ENCODE peak calls at places on chromosomes 5 and 9, in five cellular contexts. I is spleen, C is kidney epithelial cell, P is fibroblast of the conjunctiva, Q is cardiac fibroblast. K is an unnamed sample.
A peak's percentile ranks its signal among the peaks of the same experiment; 100 is the strongest.

GRCh38 chr9:15763371-15763770 is 210.5 kb downstream of the CCDC171 start:
- DNase-seq in I (no peak), C (no peak), P (no peak), Q (no peak), K (no peak)

GRCh38 chr9:81082251-81082650 is 607.1 kb downstream of the TLE1 start:
- DNase-seq in I (no peak), C (no peak), P (no peak), Q (peak; percentile 48), K (no peak)

GRCh38 chr5:172450861-172451695 is 3.2 kb downstream of the SH3PXD2B start:
- DNase-seq in I (peak; percentile 71), C (no peak), P (peak; percentile 43), Q (peak; percentile 59), K (peak; percentile 53)

GRCh38 chr9:97987490-97987889 is 4.3 kb downstream of the ANP32B start:
- DNase-seq in I (no peak), C (no peak), P (no peak), Q (no peak), K (no peak)

GRCh38 chr5:5667136-5667554 is 244.7 kb downstream of the ICE1 start:
- DNase-seq in I (no peak), C (no peak), P (no peak), Q (no peak), K (no peak)

GRCh38 chr5:143161893-143162520 is 241.5 kb downstream of the NR3C1 start:
- DNase-seq in I (no peak), C (no peak), P (peak; percentile 85), Q (peak; percentile 95), K (no peak)

GRCh38 chr5:151080620-151081425 is at the start of gene TNIP1:
- DNase-seq in I (peak; percentile 99), C (no peak), P (peak; percentile 69), Q (peak; percentile 92), K (peak; percentile 85)

GRCh38 chr9:36864491-36865410 is 169.3 kb downstream of the PAX5 start:
- DNase-seq in I (peak; percentile 72), C (no peak), P (no peak), Q (no peak), K (no peak)

GRCh38 chr5:1437452-1437851 is 7.8 kb downstream of the SLC6A3 start:
- DNase-seq in I (no peak), C (no peak), P (peak; percentile 3), Q (peak; percentile 53), K (peak; percentile 41)

GRCh38 chr9:22031664-22032411 is 22.7 kb upstream of the CDKN2B start:
- DNase-seq in I (no peak), C (no peak), P (no peak), Q (no peak), K (no peak)

GRCh38 chr9:84230355-84231136 is 110.0 kb downstream of the SLC28A3 start:
- DNase-seq in I (no peak), C (no peak), P (peak; percentile 4), Q (peak; percentile 15), K (no peak)

GRCh38 chr5:177552839-177553455 is 1.4 kb downstream of the FAM193B start:
- DNase-seq in I (peak; percentile 79), C (no peak), P (no peak), Q (peak; percentile 39), K (no peak)

GRCh38 chr5:173515526-173515925 is 100.9 kb downstream of the BOD1 start:
- DNase-seq in I (no peak), C (no peak), P (peak; percentile 66), Q (peak; percentile 93), K (peak; percentile 40)

GRCh38 chr9:120289091-120289490 is 290.9 kb downstream of the CDK5RAP2 start:
- DNase-seq in I (no peak), C (no peak), P (no peak), Q (no peak), K (no peak)

GRCh38 chr9:109861918-109862317 is 81.9 kb downstream of the PALM2AKAP2 start:
- DNase-seq in I (no peak), C (no peak), P (no peak), Q (peak; percentile 17), K (no peak)

GRCh38 chr9:21682981-21683380 is 119.5 kb upstream of the MTAP start:
- DNase-seq in I (no peak), C (peak; percentile 63), P (peak; percentile 65), Q (peak; percentile 79), K (no peak)

GRCh38 chr5:43193171-43193951 is 1.3 kb downstream of the NIM1K start:
- DNase-seq in I (no peak), C (peak; percentile 68), P (peak; percentile 96), Q (peak; percentile 97), K (peak; percentile 68)

GRCh38 chr5:160938532-160938931 is 86.5 kb upstream of the ATP10B start:
- DNase-seq in I (no peak), C (peak; percentile 50), P (no peak), Q (peak; percentile 16), K (peak; percentile 5)

GRCh38 chr5:9716838-9717281 is 86.7 kb upstream of the TAS2R1 start:
- DNase-seq in I (no peak), C (peak; percentile 7), P (no peak), Q (peak; percentile 79), K (peak; percentile 28)

GRCh38 chr5:160359816-160360215 is 10.6 kb downstream of the C1QTNF2 start:
- DNase-seq in I (no peak), C (no peak), P (no peak), Q (no peak), K (no peak)

GRCh38 chr5:88792144-88792840 is 90.7 kb downstream of the MEF2C start:
- DNase-seq in I (no peak), C (peak; percentile 67), P (no peak), Q (peak; percentile 65), K (no peak)

GRCh38 chr5:108295588-108296368 is 86.1 kb downstream of the FBXL17 start:
- DNase-seq in I (no peak), C (no peak), P (peak; percentile 2), Q (peak; percentile 77), K (no peak)

GRCh38 chr5:163248856-163249255 is 188.5 kb upstream of the CCNG1 start:
- DNase-seq in I (no peak), C (no peak), P (no peak), Q (peak; percentile 49), K (no peak)

GRCh38 chr9:134413890-134414731 is 87.9 kb downstream of the RXRA start:
- DNase-seq in I (no peak), C (peak; percentile 48), P (peak; percentile 22), Q (peak; percentile 86), K (peak; percentile 95)

GRCh38 chr9:127599550-127599891 is 12.6 kb upstream of the STXBP1 start:
- DNase-seq in I (no peak), C (no peak), P (no peak), Q (no peak), K (no peak)

GRCh38 chr5:76180817-76181805 is 97.9 kb downstream of the SV2C start:
- DNase-seq in I (no peak), C (peak; percentile 21), P (no peak), Q (no peak), K (peak; percentile 7)

GRCh38 chr5:135915466-135916001 is 19.9 kb upstream of the IL9 start:
- DNase-seq in I (no peak), C (no peak), P (no peak), Q (peak; percentile 17), K (no peak)

GRCh38 chr5:14184725-14185124 is 41.6 kb downstream of the TRIO start:
- DNase-seq in I (no peak), C (no peak), P (no peak), Q (peak; percentile 86), K (peak; percentile 87)

GRCh38 chr5:171520300-171521170 is 101.1 kb downstream of the FGF18 start:
- DNase-seq in I (peak; percentile 70), C (no peak), P (peak; percentile 33), Q (peak; percentile 29), K (peak; percentile 82)